ENCODE peak calls at places on chromosomes 3 and 15, in five cellular contexts. E is endodermal cell, K is psoas muscle, R is tibial nerve, T is sigmoid colon. F is an unnamed sample.

GRCh38 chr3:74642876-74643275 is 28.4 kb upstream of the CNTN3 start:
- DNase-seq in R (no peak), E (no peak), T (no peak), K (no peak), F (no peak)

GRCh38 chr15:39144051-39144450 is 436.8 kb upstream of the THBS1 start:
- DNase-seq in R (no peak), E (no peak), K (no peak), T (no peak), F (no peak)

GRCh38 chr3:51718547-51719412 is 11.9 kb downstream of the GRM2 start:
- DNase-seq in R (no peak), T (peak; percentile 55), E (peak; percentile 96), K (peak; percentile 72), F (no peak)

GRCh38 chr15:96977886-96978285 is 647.4 kb downstream of the NR2F2 start:
- DNase-seq in T (no peak), R (no peak), E (no peak), K (no peak), F (no peak)

GRCh38 chr3:142028174-142028833 is 121.0 kb downstream of the TFDP2 start:
- DNase-seq in K (no peak), E (peak; percentile 63), T (no peak), R (no peak), F (peak; percentile 48)

GRCh38 chr15:62445244-62445643 is 280.2 kb upstream of the C2CD4B start:
- DNase-seq in E (no peak), R (no peak), K (no peak), T (no peak), F (no peak)

GRCh38 chr15:40763801-40764765 is at the start of gene GCHFR:
- DNase-seq in E (peak; percentile 91), K (peak; percentile 89), R (peak; percentile 56), T (peak; percentile 89), F (peak; percentile 87)

GRCh38 chr15:69815793-69816192 is 281.9 kb downstream of the TLE3 start:
- DNase-seq in E (no peak), R (no peak), K (no peak), T (no peak), F (no peak)

GRCh38 chr3:23653647-23654525 is 151.9 kb upstream of the UBE2E1 start:
- DNase-seq in T (no peak), K (no peak), R (no peak), E (no peak), F (peak; percentile 82)

GRCh38 chr15:89052474-89052873 is 35.8 kb upstream of the ABHD2 start:
- DNase-seq in T (no peak), R (no peak), K (no peak), E (no peak), F (no peak)

GRCh38 chr15:95932676-95933075 is 397.8 kb upstream of the NR2F2 start:
- DNase-seq in R (no peak), T (no peak), K (no peak), E (no peak), F (no peak)

GRCh38 chr3:60948488-60948887 is 302.8 kb downstream of the FHIT start:
- DNase-seq in R (no peak), K (no peak), T (no peak), E (no peak), F (no peak)

GRCh38 chr3:126355251-126355650 is 2.0 kb downstream of the KLF15 start:
- DNase-seq in E (peak; percentile 63), R (peak; percentile 12), T (peak; percentile 67), K (peak; percentile 46), F (no peak)

GRCh38 chr3:108091498-108092259 is 848 bp upstream of the CD47 start:
- DNase-seq in K (no peak), T (no peak), R (no peak), E (peak; percentile 66), F (no peak)

GRCh38 chr3:45001738-45002137 is 24.4 kb upstream of the CLEC3B start:
- DNase-seq in T (no peak), K (no peak), R (no peak), E (no peak), F (no peak)
- H3K36me3 ChIP-seq in T (peaks cover 12% of the 10 kb centered on the region), K (peaks cover 83% of the 10 kb centered on the region), R (peaks cover 7% of the 10 kb centered on the region), E (peaks cover 82% of the 10 kb centered on the region), F (peaks cover 11% of the 10 kb centered on the region)

GRCh38 chr15:42214600-42214999 is 6.5 kb upstream of the VPS39 start:
- DNase-seq in K (no peak), E (no peak), R (no peak), T (no peak), F (no peak)

GRCh38 chr15:42215854-42216829 is 8.0 kb upstream of the VPS39 start:
- DNase-seq in E (no peak), T (no peak), R (no peak), K (no peak), F (no peak)

GRCh38 chr15:42218953-42219596 is 11.0 kb upstream of the VPS39 start:
- DNase-seq in T (no peak), K (no peak), E (no peak), R (no peak), F (peak; percentile 15)

GRCh38 chr15:42220216-42220615 is 12.1 kb upstream of the VPS39 start:
- DNase-seq in T (no peak), K (no peak), E (no peak), R (no peak), F (no peak)
- H3K36me3 ChIP-seq in T (peaks cover 48% of the 10 kb centered on the region), K (peaks cover 96% of the 10 kb centered on the region), E (peaks cover 79% of the 10 kb centered on the region), R (peaks cover 5% of the 10 kb centered on the region), F (peaks cover 2% of the 10 kb centered on the region)

GRCh38 chr15:66148187-66148586 is 105.4 kb downstream of the MEGF11 start:
- DNase-seq in K (no peak), T (no peak), E (no peak), R (no peak), F (no peak)
- H3K36me3 ChIP-seq in K (no peaks in the 10 kb centered on the region), T (no peaks in the 10 kb centered on the region), E (no peaks in the 10 kb centered on the region), R (no peaks in the 10 kb centered on the region), F (no peaks in the 10 kb centered on the region)

GRCh38 chr3:183844606-183845005 is 19.2 kb upstream of the MAP6D1 start:
- DNase-seq in R (no peak), T (no peak), E (no peak), K (no peak), F (no peak)

GRCh38 chr3:183839751-183840150 is 14.4 kb upstream of the MAP6D1 start:
- DNase-seq in T (no peak), K (no peak), E (no peak), R (no peak), F (no peak)

GRCh38 chr3:183845090-183845489 is 19.7 kb upstream of the MAP6D1 start:
- DNase-seq in R (no peak), T (no peak), E (no peak), K (no peak), F (no peak)

GRCh38 chr3:183845608-183846288 is 20.4 kb upstream of the MAP6D1 start:
- DNase-seq in T (no peak), K (no peak), R (no peak), E (no peak), F (no peak)
- H3K36me3 ChIP-seq in T (peaks cover 18% of the 10 kb centered on the region), K (peaks cover 81% of the 10 kb centered on the region), R (peaks cover 3% of the 10 kb centered on the region), E (peaks cover 89% of the 10 kb centered on the region), F (peaks cover 10% of the 10 kb centered on the region)

GRCh38 chr3:15029625-15030024 is 35.5 kb downstream of the MRPS25 start:
- DNase-seq in R (no peak), T (no peak), E (no peak), K (no peak), F (no peak)

GRCh38 chr3:15033103-15033502 is 32.0 kb downstream of the MRPS25 start:
- DNase-seq in R (no peak), T (no peak), K (no peak), E (no peak), F (no peak)

GRCh38 chr3:15038306-15038705 is 26.8 kb downstream of the MRPS25 start:
- DNase-seq in T (no peak), K (no peak), R (no peak), E (no peak), F (no peak)

DNA sequence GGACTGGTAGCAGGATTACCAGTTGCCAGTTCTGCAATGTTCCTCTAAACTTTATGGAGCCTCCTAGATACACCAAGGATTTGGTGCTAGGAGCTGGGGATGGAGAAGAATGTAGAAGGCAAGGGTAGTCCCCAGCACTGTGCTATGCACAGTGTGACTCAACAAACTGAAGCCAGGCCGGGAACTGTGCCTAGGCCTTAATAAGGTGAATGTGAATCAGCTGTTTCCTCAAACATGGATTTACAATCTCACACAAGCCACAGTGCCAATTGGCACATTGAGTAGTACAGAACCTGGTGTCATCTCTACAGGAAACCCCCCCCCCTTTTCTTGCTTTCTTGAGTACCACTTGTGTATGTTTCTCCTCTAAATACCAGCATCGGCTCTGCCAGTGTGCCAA is 32.5 kb downstream of the MRPS25 start:
- DNase-seq in E (no peak), T (no peak), K (peak; percentile 66), R (no peak), F (no peak)
- H3K36me3 ChIP-seq in E (peaks cover 84% of the 10 kb centered on the region), T (peaks cover 59% of the 10 kb centered on the region), K (peaks cover 99% of the 10 kb centered on the region), R (peaks cover 15% of the 10 kb centered on the region), F (peaks cover 30% of the 10 kb centered on the region)

GRCh38 chr3:129518581-129518980 is 9.9 kb upstream of the RHO start:
- DNase-seq in K (no peak), R (no peak), E (no peak), T (no peak), F (no peak)
- H3K36me3 ChIP-seq in K (no peaks in the 10 kb centered on the region), R (no peaks in the 10 kb centered on the region), E (peaks cover 4% of the 10 kb centered on the region), T (no peaks in the 10 kb centered on the region), F (no peaks in the 10 kb centered on the region)

DNA sequence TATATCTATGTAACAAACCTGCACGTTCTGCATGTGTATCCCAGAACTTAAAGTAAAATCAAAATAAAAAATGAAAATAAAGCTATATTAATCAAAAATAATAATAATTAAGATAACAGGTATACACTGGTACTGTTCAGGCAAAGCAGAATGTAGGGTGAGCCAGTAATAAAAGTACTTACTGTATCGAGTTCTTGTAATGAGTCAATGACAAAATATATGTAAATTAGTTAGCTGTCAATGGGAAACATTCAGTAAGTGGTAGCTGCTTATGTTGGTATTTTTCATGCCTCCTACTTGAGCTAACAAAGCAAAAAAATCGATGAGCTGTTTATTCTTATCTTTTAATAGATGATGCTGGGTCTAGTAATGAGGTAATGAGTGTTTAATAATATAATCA is 93.2 kb downstream of the GBE1 start:
- DNase-seq in K (no peak), T (no peak), R (no peak), E (no peak), F (no peak)
- H3K36me3 ChIP-seq in K (peaks cover 25% of the 10 kb centered on the region), T (no peaks in the 10 kb centered on the region), R (no peaks in the 10 kb centered on the region), E (no peaks in the 10 kb centered on the region), F (no peaks in the 10 kb centered on the region)

DNA sequence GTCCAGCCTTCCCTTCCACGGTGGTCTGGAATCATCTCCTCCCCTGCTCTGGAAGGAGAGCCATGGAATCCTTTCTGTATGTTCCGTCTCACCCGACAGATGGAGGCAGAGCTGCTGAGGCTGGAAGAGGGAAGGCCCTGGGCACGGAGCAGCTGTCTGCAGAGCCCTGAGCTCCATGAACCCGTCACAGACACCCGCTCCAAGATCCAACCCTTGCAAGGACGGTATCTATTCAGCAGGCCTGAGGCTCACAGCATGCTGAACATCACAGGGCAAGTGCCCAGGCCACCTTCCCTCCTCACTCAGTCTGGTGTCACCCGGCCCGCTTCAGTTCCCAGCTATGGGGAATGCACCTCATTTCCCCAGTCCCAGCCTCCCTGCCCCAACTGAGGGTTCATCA is 103.9 kb downstream of the LRIG1 start:
- DNase-seq in T (peak; percentile 64), R (no peak), K (peak; percentile 38), E (peak; percentile 18), F (no peak)
- H3K36me3 ChIP-seq in T (peaks cover 38% of the 10 kb centered on the region), R (no peaks in the 10 kb centered on the region), K (peaks cover 54% of the 10 kb centered on the region), E (peaks cover 94% of the 10 kb centered on the region), F (peaks cover 11% of the 10 kb centered on the region)

GRCh38 chr3:42101481-42101880 is 10.3 kb downstream of the TRAK1 start:
- DNase-seq in R (no peak), K (no peak), E (no peak), T (no peak), F (no peak)
- H3K36me3 ChIP-seq in R (no peaks in the 10 kb centered on the region), K (peaks cover 13% of the 10 kb centered on the region), E (peaks cover 14% of the 10 kb centered on the region), T (no peaks in the 10 kb centered on the region), F (peaks cover 6% of the 10 kb centered on the region)